ENCODE peak calls at places on chromosomes 5 and 9, in ten cellular contexts. K, Q, Z, E, M, I, L, T, S and N are unnamed samples.

GRCh38 chr9:4859035-4859434 is 66.3 kb downstream of the RCL1 start:
- DNase-seq in K (no peak), Q (no peak), Z (no peak), E (no peak), M (no peak), I (no peak), L (no peak), T (no peak), S (no peak), N (no peak)

GRCh38 chr5:154260860-154261235 is 70.3 kb downstream of the GALNT10 start:
- DNase-seq in K (no peak), Q (no peak), Z (no peak), E (no peak), M (no peak), I (no peak), L (no peak), T (no peak), S (no peak), N (no peak)

GRCh38 chr5:33343661-33344327 is 97.0 kb upstream of the TARS1 start:
- DNase-seq in K (no peak), Q (peak), Z (no peak), E (peak), M (peak), I (no peak), L (no peak), T (no peak), S (peak), N (peak)

GRCh38 chr5:14414615-14415515 is 166.7 kb upstream of the OTULINL start:
- DNase-seq in K (no peak), Q (no peak), Z (no peak), E (no peak), M (no peak), I (no peak), L (no peak), T (no peak), S (no peak), N (no peak)

GRCh38 chr5:9347541-9348295 is 198.2 kb downstream of the SEMA5A start:
- DNase-seq in K (no peak), Q (no peak), Z (no peak), E (no peak), M (no peak), I (no peak), L (no peak), T (no peak), S (no peak), N (no peak)

GRCh38 chr5:73534001-73534547 is 31.4 kb downstream of the ANKRA2 start:
- DNase-seq in K (no peak), Q (peak), Z (no peak), E (no peak), M (no peak), I (no peak), L (no peak), T (no peak), S (no peak), N (no peak)

GRCh38 chr5:78335976-78336375 is 24.4 kb upstream of the SCAMP1 start:
- DNase-seq in K (no peak), Q (peak), Z (no peak), E (no peak), M (no peak), I (no peak), L (no peak), T (no peak), S (no peak), N (no peak)

GRCh38 chr5:163938595-163938994 is 433.2 kb downstream of the MAT2B start:
- DNase-seq in K (no peak), Q (no peak), Z (no peak), E (peak), M (no peak), I (no peak), L (no peak), T (no peak), S (no peak), N (no peak)

GRCh38 chr5:125336401-125336800 is 590.0 kb upstream of the ZNF608 start:
- DNase-seq in K (no peak), Q (no peak), Z (no peak), E (peak), M (no peak), I (no peak), L (no peak), T (no peak), S (no peak), N (no peak)

GRCh38 chr9:96738147-96739027 is 39.5 kb downstream of the ZNF510 start:
- DNase-seq in K (no peak), Q (no peak), Z (no peak), E (no peak), M (no peak), I (no peak), L (no peak), T (no peak), S (no peak), N (no peak)

GRCh38 chr5:142824391-142824790 is 54.2 kb downstream of the ARHGAP26 start:
- DNase-seq in K (no peak), Q (no peak), Z (no peak), E (no peak), M (no peak), I (no peak), L (no peak), T (no peak), S (no peak), N (no peak)

GRCh38 chr9:127390563-127390962 is 6.4 kb upstream of the SLC2A8 start:
- DNase-seq in K (no peak), Q (no peak), Z (no peak), E (no peak), M (no peak), I (no peak), L (no peak), T (no peak), S (no peak), N (no peak)

GRCh38 chr9:72203205-72203803 is 54.1 kb downstream of the GDA start:
- DNase-seq in K (no peak), Q (peak), Z (no peak), E (peak), M (no peak), I (peak), L (peak), T (no peak), S (peak), N (peak)

GRCh38 chr9:87871425-87872078 is 11.1 kb upstream of the SPATA31E1 start:
- DNase-seq in K (no peak), Q (no peak), Z (no peak), E (no peak), M (no peak), I (no peak), L (no peak), T (peak), S (no peak), N (no peak)

GRCh38 chr9:91433180-91433579 is 9.5 kb upstream of the NFIL3 start:
- DNase-seq in K (no peak), Q (peak), Z (no peak), E (peak), M (peak), I (peak), L (no peak), T (no peak), S (peak), N (peak)

GRCh38 chr5:127561254-127561653 is 43.8 kb downstream of the PRRC1 start:
- DNase-seq in K (no peak), Q (peak), Z (no peak), E (peak), M (no peak), I (no peak), L (no peak), T (no peak), S (no peak), N (no peak)

GRCh38 chr9:120841930-120842684 is 615 bp downstream of the PSMD5 start:
- DNase-seq in K (no peak), Q (no peak), Z (no peak), E (peak), M (no peak), I (peak), L (peak), T (no peak), S (no peak), N (no peak)

GRCh38 chr5:157253547-157253946 is 12.4 kb upstream of the CYFIP2 start:
- DNase-seq in K (no peak), Q (peak), Z (no peak), E (peak), M (peak), I (peak), L (peak), T (peak), S (peak), N (peak)

GRCh38 chr5:69295088-69295754 is 37.4 kb downstream of the CCDC125 start:
- DNase-seq in K (no peak), Q (peak), Z (no peak), E (peak), M (no peak), I (no peak), L (peak), T (no peak), S (no peak), N (no peak)

GRCh38 chr5:105882956-105883481 is 1787.7 kb downstream of the EFNA5 start:
- DNase-seq in K (no peak), Q (no peak), Z (no peak), E (no peak), M (no peak), I (no peak), L (no peak), T (no peak), S (no peak), N (no peak)

GRCh38 chr5:141338538-141339306 is at the start of gene PCDHGA2:
- DNase-seq in K (no peak), Q (peak), Z (no peak), E (peak), M (no peak), I (peak), L (peak), T (no peak), S (no peak), N (no peak)

GRCh38 chr5:132259061-132259851 is 1.8 kb downstream of the PDLIM4 start:
- DNase-seq in K (no peak), Q (peak), Z (peak), E (peak), M (peak), I (no peak), L (no peak), T (peak), S (no peak), N (no peak)

GRCh38 chr5:94746731-94747124 is 128.3 kb downstream of the SLF1 start:
- DNase-seq in K (no peak), Q (no peak), Z (no peak), E (peak), M (no peak), I (no peak), L (no peak), T (no peak), S (no peak), N (no peak)

GRCh38 chr5:54704825-54705224 is 187.3 kb downstream of the SNX18 start:
- DNase-seq in K (no peak), Q (peak), Z (no peak), E (no peak), M (no peak), I (no peak), L (no peak), T (no peak), S (no peak), N (no peak)

GRCh38 chr5:1155191-1156032 is 43.5 kb upstream of the SLC12A7 start:
- DNase-seq in K (no peak), Q (no peak), Z (no peak), E (no peak), M (no peak), I (peak), L (peak), T (no peak), S (no peak), N (no peak)

GRCh38 chr9:79989079-79989478 is 417.3 kb downstream of the TLE4 start:
- DNase-seq in K (no peak), Q (no peak), Z (no peak), E (no peak), M (no peak), I (no peak), L (peak), T (no peak), S (no peak), N (no peak)